ENCODE peak calls at places on chromosomes 6 and 20, in five cellular contexts. One of them, this sample, is unnamed. For H3K9me3, the result is how much of the 10 kb centered on the place peaks cover.

GRCh38 chr20:61435184-61435822 is 183.2 kb downstream of the CDH4 start:
- DNase-seq in GM23248: no peak
- DNase-seq in neural progenitor cell: peak
- DNase-seq in OCI-LY7: no peak
- DNase-seq in MM.1S: no peak
- DNase-seq in this sample: no peak

GRCh38 chr20:61969806-61970205 is 95.9 kb downstream of the TAF4 start:
- DNase-seq in MM.1S: no peak
- DNase-seq in GM23248: no peak
- DNase-seq in OCI-LY7: no peak
- DNase-seq in neural progenitor cell: no peak
- DNase-seq in this sample: no peak

GRCh38 chr6:154481541-154482013 is 28.9 kb downstream of the CNKSR3 start:
- DNase-seq in neural progenitor cell: no peak
- DNase-seq in GM23248: no peak
- DNase-seq in MM.1S: no peak
- DNase-seq in OCI-LY7: no peak
- DNase-seq in this sample: no peak

GRCh38 chr6:6696867-6697531 is 108.5 kb downstream of the LY86 start:
- DNase-seq in neural progenitor cell: peak
- DNase-seq in GM23248: peak
- DNase-seq in OCI-LY7: peak
- DNase-seq in MM.1S: no peak
- DNase-seq in this sample: peak

GRCh38 chr6:33789550-33789895 is 593 bp upstream of the LEMD2 start:
- DNase-seq in MM.1S: no peak
- DNase-seq in OCI-LY7: no peak
- DNase-seq in neural progenitor cell: no peak
- DNase-seq in GM23248: no peak
- DNase-seq in this sample: no peak

GRCh38 chr20:9149796-9150195 is 80.9 kb downstream of the PLCB4 start:
- DNase-seq in neural progenitor cell: no peak
- DNase-seq in OCI-LY7: no peak
- DNase-seq in MM.1S: no peak
- DNase-seq in GM23248: no peak
- DNase-seq in this sample: no peak

GRCh38 chr20:572752-573151 is 29.2 kb upstream of the CSNK2A1 start:
- DNase-seq in MM.1S: no peak
- DNase-seq in GM23248: no peak
- DNase-seq in OCI-LY7: no peak
- DNase-seq in neural progenitor cell: no peak
- DNase-seq in this sample: no peak

GRCh38 chr20:35776513-35777101 is 4.8 kb downstream of the PHF20 start:
- DNase-seq in OCI-LY7: no peak
- DNase-seq in GM23248: peak
- DNase-seq in MM.1S: no peak
- DNase-seq in neural progenitor cell: no peak
- DNase-seq in this sample: peak

GRCh38 chr6:88662653-88663174 is 300.7 kb downstream of the RNGTT start:
- DNase-seq in neural progenitor cell: no peak
- DNase-seq in OCI-LY7: no peak
- DNase-seq in GM23248: no peak
- DNase-seq in MM.1S: no peak
- DNase-seq in this sample: no peak

GRCh38 chr6:150631982-150632642 is 32.4 kb downstream of the PLEKHG1 start:
- DNase-seq in OCI-LY7: no peak
- DNase-seq in neural progenitor cell: no peak
- DNase-seq in MM.1S: no peak
- DNase-seq in GM23248: no peak
- DNase-seq in this sample: no peak

GRCh38 chr6:104958720-104959452 is 2.0 kb downstream of the LIN28B start:
- DNase-seq in OCI-LY7: no peak
- DNase-seq in MM.1S: no peak
- DNase-seq in GM23248: peak
- DNase-seq in neural progenitor cell: peak
- DNase-seq in this sample: no peak

GRCh38 chr6:104956663-104957294 is at the start of gene LIN28B:
- DNase-seq in neural progenitor cell: peak
- DNase-seq in GM23248: no peak
- DNase-seq in MM.1S: no peak
- DNase-seq in OCI-LY7: no peak
- DNase-seq in this sample: no peak

GRCh38 chr6:104958178-104958520 is 1.2 kb downstream of the LIN28B start:
- DNase-seq in OCI-LY7: no peak
- DNase-seq in GM23248: no peak
- DNase-seq in MM.1S: no peak
- DNase-seq in neural progenitor cell: peak
- DNase-seq in this sample: no peak

GRCh38 chr6:104955927-104956662 is 812 bp upstream of the LIN28B start:
- DNase-seq in GM23248: no peak
- DNase-seq in MM.1S: no peak
- DNase-seq in OCI-LY7: no peak
- DNase-seq in neural progenitor cell: peak
- DNase-seq in this sample: no peak

GRCh38 chr6:104957301-104958177 is 632 bp downstream of the LIN28B start:
- DNase-seq in OCI-LY7: no peak
- DNase-seq in neural progenitor cell: peak
- DNase-seq in MM.1S: no peak
- DNase-seq in GM23248: no peak
- DNase-seq in this sample: no peak
- H2AFZ ChIP-seq in OCI-LY7: no peak
- H2AFZ ChIP-seq in neural progenitor cell: no peak
- H2AFZ ChIP-seq in MM.1S: no peak
- H2AFZ ChIP-seq in GM23248: no peak
- H2AFZ ChIP-seq in this sample: no peak

DNA sequence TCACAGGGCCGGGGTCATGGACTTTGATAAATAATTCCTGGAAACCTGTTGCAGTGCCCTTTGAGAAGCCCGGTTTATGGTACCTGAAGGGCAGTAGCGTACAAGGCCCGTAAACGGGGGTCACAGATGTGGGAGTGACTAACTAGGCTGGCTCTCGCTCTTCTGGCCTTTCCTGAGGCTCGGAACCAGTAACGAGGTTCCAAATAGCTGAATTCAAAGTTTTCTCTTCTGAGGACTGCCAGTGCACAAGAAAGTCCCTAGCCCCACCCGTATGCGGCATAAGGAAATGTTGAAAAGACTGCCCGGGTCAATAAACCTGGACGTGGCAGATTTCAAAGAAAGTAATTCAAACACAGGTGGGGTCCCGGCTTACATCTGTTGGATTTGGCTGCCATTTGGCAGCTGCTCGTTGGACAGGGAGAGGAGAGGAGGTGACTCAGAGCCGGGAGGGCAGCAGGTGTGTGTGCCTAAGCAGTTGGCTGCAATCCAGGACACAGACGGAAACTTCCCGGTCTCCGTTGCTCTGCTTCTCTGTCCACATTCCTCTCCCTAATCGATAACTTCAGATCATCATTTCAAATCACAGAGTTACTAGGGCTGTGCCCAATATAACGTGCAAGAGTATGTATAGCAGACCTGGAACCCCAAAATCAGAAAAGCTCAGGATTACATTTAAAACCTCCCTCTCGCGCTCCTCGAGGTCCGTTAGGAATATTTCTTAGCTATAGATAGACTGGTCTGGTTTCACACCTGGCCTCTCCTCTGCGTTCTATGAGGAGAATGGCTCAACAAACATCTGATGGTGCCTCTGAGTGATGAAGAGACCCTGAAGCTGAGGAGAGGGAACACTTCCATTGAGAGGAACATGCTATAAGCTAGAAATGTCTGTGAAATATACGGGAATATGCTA is 804 bp upstream of the GMDS start:
- DNase-seq in OCI-LY7: peak
- DNase-seq in MM.1S: peak
- DNase-seq in GM23248: peak
- DNase-seq in neural progenitor cell: peak
- DNase-seq in this sample: peak
- TF ChIP-seq EZH2phosphoT487 in OCI-LY7: no peak
- TF ChIP-seq EZH2phosphoT487 in MM.1S: no peak
- TF ChIP-seq EZH2phosphoT487 in GM23248: no peak
- TF ChIP-seq EZH2phosphoT487 in neural progenitor cell: no peak
- TF ChIP-seq EZH2phosphoT487 in this sample: no peak

GRCh38 chr6:74479420-74479819 is 726.4 kb downstream of the COL12A1 start:
- DNase-seq in MM.1S: no peak
- DNase-seq in neural progenitor cell: no peak
- DNase-seq in OCI-LY7: no peak
- DNase-seq in GM23248: no peak
- DNase-seq in this sample: no peak
- H3K9me3 ChIP-seq in MM.1S: under half
- H3K9me3 ChIP-seq in neural progenitor cell: under half
- H3K9me3 ChIP-seq in OCI-LY7: under half
- H3K9me3 ChIP-seq in GM23248: under half
- H3K9me3 ChIP-seq in this sample: under half

DNA sequence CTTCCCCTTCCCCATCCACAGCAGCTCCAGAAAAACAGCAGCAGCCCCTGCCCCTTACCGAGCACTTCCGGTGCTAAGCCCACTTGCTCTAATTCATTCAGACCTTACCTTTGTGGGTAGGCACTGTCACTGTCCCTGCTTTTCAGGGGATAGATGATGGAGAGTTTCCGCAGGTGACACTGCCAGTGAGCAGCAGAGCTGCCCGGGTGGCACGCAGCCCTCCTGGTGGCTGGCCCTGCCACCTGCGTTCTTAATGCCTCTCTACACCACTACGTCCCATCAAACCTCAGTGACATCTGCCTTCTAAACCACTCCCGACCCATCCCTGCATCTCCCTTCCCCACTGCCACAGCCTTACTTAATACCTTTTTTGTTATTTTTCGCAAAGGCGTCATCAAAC is 89.8 kb downstream of the NFATC2 start:
- DNase-seq in MM.1S: no peak
- DNase-seq in OCI-LY7: no peak
- DNase-seq in neural progenitor cell: no peak
- DNase-seq in GM23248: no peak
- DNase-seq in this sample: no peak
- H2AFZ ChIP-seq in MM.1S: no peak
- H2AFZ ChIP-seq in OCI-LY7: no peak
- H2AFZ ChIP-seq in neural progenitor cell: no peak
- H2AFZ ChIP-seq in GM23248: no peak
- H2AFZ ChIP-seq in this sample: no peak

DNA sequence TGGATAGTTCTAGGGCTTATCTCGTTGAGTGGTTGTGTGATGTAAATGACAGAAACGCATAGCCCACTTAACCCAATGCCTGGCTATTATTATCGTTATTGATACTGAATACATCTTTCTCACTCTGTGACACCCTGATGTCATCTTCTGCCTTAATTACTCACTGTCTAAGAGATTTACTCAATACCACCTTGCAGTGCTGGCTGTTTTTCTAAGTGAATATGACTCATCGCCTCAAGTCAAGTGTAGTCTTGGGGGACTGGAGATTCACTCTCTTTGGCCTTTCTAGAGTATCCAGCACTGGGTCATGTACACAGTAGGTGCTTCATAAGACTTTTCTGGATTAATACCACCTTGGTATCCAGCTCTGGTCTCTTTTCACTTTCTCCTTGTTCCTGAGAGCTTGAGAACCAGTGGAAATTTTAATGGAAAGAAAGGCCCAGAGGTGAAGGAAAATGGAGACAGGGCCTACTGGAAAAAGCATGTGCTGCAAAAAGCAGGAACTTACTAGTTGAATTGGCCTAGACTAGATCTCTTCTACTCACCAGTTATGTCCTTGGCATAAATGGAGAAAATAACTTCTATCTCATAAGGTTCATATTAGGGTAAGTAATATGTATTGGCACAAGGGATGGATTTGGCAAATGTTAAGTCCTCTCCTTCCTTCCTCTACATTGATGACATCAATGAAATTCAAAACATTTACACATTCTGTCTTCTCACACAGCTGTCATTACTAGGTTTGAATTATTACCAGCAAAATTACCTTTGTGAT is 73.9 kb downstream of the NDUFAF5 start:
- DNase-seq in neural progenitor cell: no peak
- DNase-seq in OCI-LY7: no peak
- DNase-seq in MM.1S: no peak
- DNase-seq in GM23248: peak
- DNase-seq in this sample: no peak
- TF ChIP-seq EZH2phosphoT487 in neural progenitor cell: no peak
- TF ChIP-seq EZH2phosphoT487 in OCI-LY7: no peak
- TF ChIP-seq EZH2phosphoT487 in MM.1S: no peak
- TF ChIP-seq EZH2phosphoT487 in GM23248: no peak
- TF ChIP-seq EZH2phosphoT487 in this sample: no peak

GRCh38 chr20:29873946-29874345 is 1383.5 kb upstream of the DEFB115 start:
- DNase-seq in MM.1S: peak
- DNase-seq in GM23248: peak
- DNase-seq in OCI-LY7: peak
- DNase-seq in neural progenitor cell: peak
- DNase-seq in this sample: no peak

GRCh38 chr20:29878281-29878741 is 1379.2 kb upstream of the DEFB115 start:
- DNase-seq in MM.1S: no peak
- DNase-seq in neural progenitor cell: peak
- DNase-seq in GM23248: peak
- DNase-seq in OCI-LY7: no peak
- DNase-seq in this sample: peak

GRCh38 chr20:29876911-29877285 is 1380.6 kb upstream of the DEFB115 start:
- DNase-seq in MM.1S: no peak
- DNase-seq in GM23248: no peak
- DNase-seq in OCI-LY7: no peak
- DNase-seq in neural progenitor cell: no peak
- DNase-seq in this sample: no peak

GRCh38 chr20:29874476-29875202 is 1382.8 kb upstream of the DEFB115 start:
- DNase-seq in MM.1S: no peak
- DNase-seq in GM23248: no peak
- DNase-seq in OCI-LY7: no peak
- DNase-seq in neural progenitor cell: no peak
- DNase-seq in this sample: no peak

DNA sequence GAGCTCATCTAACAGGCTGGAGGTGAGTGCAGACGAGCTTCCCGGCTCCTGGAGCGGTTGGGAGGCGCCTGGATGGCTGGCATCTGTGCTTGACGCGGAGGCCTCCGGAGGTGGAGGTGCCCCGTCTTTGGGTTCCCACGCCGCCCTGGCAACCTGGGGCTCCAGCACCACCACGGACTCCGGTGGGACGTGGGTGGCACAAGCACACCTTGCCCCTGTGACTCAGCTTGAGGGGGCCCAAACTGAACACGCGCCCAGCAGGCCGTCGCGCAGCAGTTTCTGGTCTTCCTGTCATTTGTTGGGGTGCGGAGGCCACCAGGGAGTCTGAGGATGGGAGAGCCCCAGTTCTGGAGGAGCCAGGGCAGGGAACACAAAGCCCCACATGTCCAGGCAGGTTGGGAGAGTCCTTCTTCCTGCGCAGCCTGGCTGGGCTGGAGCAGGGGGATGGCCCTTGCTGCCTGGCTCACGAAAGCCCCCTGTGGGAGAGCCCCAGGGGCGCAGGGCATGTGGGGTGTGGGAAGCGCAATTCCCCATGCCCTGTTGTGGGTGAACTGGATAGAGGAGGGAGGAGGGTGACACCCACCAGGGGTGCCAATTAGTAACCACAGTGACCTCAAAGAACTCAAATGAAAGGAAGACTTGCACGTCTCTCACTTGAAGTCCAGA is 1378.6 kb upstream of the DEFB115 start:
- DNase-seq in GM23248: no peak
- DNase-seq in OCI-LY7: no peak
- DNase-seq in MM.1S: no peak
- DNase-seq in neural progenitor cell: no peak
- DNase-seq in this sample: no peak
- H3K9me3 ChIP-seq in GM23248: under half
- H3K9me3 ChIP-seq in OCI-LY7: under half
- H3K9me3 ChIP-seq in MM.1S: under half
- H3K9me3 ChIP-seq in neural progenitor cell: under half
- H3K9me3 ChIP-seq in this sample: under half

This sample was measured in PC-3.